ENCODE peak calls at places on chromosomes 16 and 17, in seven cellular contexts. One of them, this sample, is unnamed.

GRCh38 chr16:11224894-11225676 is 30.9 kb downstream of the SOCS1 start:
- DNase-seq in uterus: no peak
- DNase-seq in pancreas: no peak
- DNase-seq in fibroblast of mammary gland: no peak
- DNase-seq in fibroblast of pulmonary artery: no peak
- DNase-seq in AG10803: no peak
- DNase-seq in mammary epithelial cell: peak; percentile 32
- DNase-seq in this sample: peak; percentile 41

GRCh38 chr16:68972008-68972407 is 128.7 kb downstream of the TANGO6 start:
- DNase-seq in uterus: no peak
- DNase-seq in pancreas: no peak
- DNase-seq in fibroblast of mammary gland: no peak
- DNase-seq in fibroblast of pulmonary artery: no peak
- DNase-seq in AG10803: no peak
- DNase-seq in mammary epithelial cell: no peak
- DNase-seq in this sample: no peak

GRCh38 chr17:75034236-75034908 is 12.4 kb downstream of the ATP5PD start:
- DNase-seq in uterus: peak; percentile 93
- DNase-seq in pancreas: peak; percentile 81
- DNase-seq in fibroblast of mammary gland: peak; percentile 88
- DNase-seq in fibroblast of pulmonary artery: peak; percentile 88
- DNase-seq in AG10803: peak; percentile 85
- DNase-seq in mammary epithelial cell: peak; percentile 91
- DNase-seq in this sample: peak; percentile 90

GRCh38 chr16:2364638-2365210 is 24.2 kb upstream of the ABCA3 start:
- DNase-seq in uterus: no peak
- DNase-seq in pancreas: no peak
- DNase-seq in fibroblast of mammary gland: no peak
- DNase-seq in fibroblast of pulmonary artery: peak; percentile 28
- DNase-seq in AG10803: no peak
- DNase-seq in mammary epithelial cell: no peak
- DNase-seq in this sample: peak; percentile 31

GRCh38 chr16:31700200-31700529 is 172.5 kb downstream of the AHSP start:
- DNase-seq in uterus: no peak
- DNase-seq in pancreas: no peak
- DNase-seq in fibroblast of mammary gland: no peak
- DNase-seq in fibroblast of pulmonary artery: no peak
- DNase-seq in AG10803: no peak
- DNase-seq in mammary epithelial cell: no peak
- DNase-seq in this sample: peak; percentile 67

GRCh38 chr17:76561332-76561731 is 21.5 kb downstream of the PRCD start:
- DNase-seq in uterus: no peak
- DNase-seq in pancreas: no peak
- DNase-seq in fibroblast of mammary gland: no peak
- DNase-seq in fibroblast of pulmonary artery: no peak
- DNase-seq in AG10803: no peak
- DNase-seq in mammary epithelial cell: no peak
- DNase-seq in this sample: no peak

GRCh38 chr16:7351572-7351971 is 18.9 kb downstream of the RBFOX1 start:
- DNase-seq in uterus: no peak
- DNase-seq in pancreas: no peak
- DNase-seq in fibroblast of mammary gland: no peak
- DNase-seq in fibroblast of pulmonary artery: no peak
- DNase-seq in AG10803: no peak
- DNase-seq in mammary epithelial cell: no peak
- DNase-seq in this sample: no peak

GRCh38 chr16:50862818-50863672 is 121.2 kb downstream of the CYLD start:
- DNase-seq in uterus: no peak
- DNase-seq in pancreas: no peak
- DNase-seq in fibroblast of mammary gland: no peak
- DNase-seq in fibroblast of pulmonary artery: no peak
- DNase-seq in AG10803: no peak
- DNase-seq in mammary epithelial cell: no peak
- DNase-seq in this sample: no peak

GRCh38 chr17:66076546-66077190 is 115.3 kb downstream of the CEP112 start:
- DNase-seq in uterus: no peak
- DNase-seq in pancreas: no peak
- DNase-seq in fibroblast of mammary gland: no peak
- DNase-seq in fibroblast of pulmonary artery: no peak
- DNase-seq in AG10803: no peak
- DNase-seq in mammary epithelial cell: peak; percentile 48
- DNase-seq in this sample: no peak

GRCh38 chr16:4882633-4883285 is 35.5 kb downstream of the UBN1 start:
- DNase-seq in uterus: no peak
- DNase-seq in pancreas: peak; percentile 37
- DNase-seq in fibroblast of mammary gland: peak; percentile 59
- DNase-seq in fibroblast of pulmonary artery: peak; percentile 59
- DNase-seq in AG10803: peak; percentile 20
- DNase-seq in mammary epithelial cell: peak; percentile 93
- DNase-seq in this sample: peak; percentile 85

GRCh38 chr16:79874391-79874790 is 273.9 kb upstream of the MAF start:
- DNase-seq in uterus: no peak
- DNase-seq in pancreas: no peak
- DNase-seq in fibroblast of mammary gland: no peak
- DNase-seq in fibroblast of pulmonary artery: no peak
- DNase-seq in AG10803: no peak
- DNase-seq in mammary epithelial cell: peak; percentile 52
- DNase-seq in this sample: no peak

GRCh38 chr16:20410153-20410723 is 904 bp downstream of the ACSM5 start:
- DNase-seq in uterus: no peak
- DNase-seq in pancreas: no peak
- DNase-seq in fibroblast of mammary gland: peak; percentile 10
- DNase-seq in fibroblast of pulmonary artery: no peak
- DNase-seq in AG10803: no peak
- DNase-seq in mammary epithelial cell: no peak
- DNase-seq in this sample: no peak

GRCh38 chr16:73710526-73710925 is 586.1 kb upstream of the PSMD7 start:
- DNase-seq in uterus: no peak
- DNase-seq in pancreas: no peak
- DNase-seq in fibroblast of mammary gland: no peak
- DNase-seq in fibroblast of pulmonary artery: no peak
- DNase-seq in AG10803: no peak
- DNase-seq in mammary epithelial cell: no peak
- DNase-seq in this sample: no peak

GRCh38 chr16:35146031-35146710 is 1686.8 kb downstream of the TP53TG3F start:
- DNase-seq in uterus: no peak
- DNase-seq in pancreas: no peak
- DNase-seq in fibroblast of mammary gland: no peak
- DNase-seq in fibroblast of pulmonary artery: no peak
- DNase-seq in AG10803: no peak
- DNase-seq in mammary epithelial cell: no peak
- DNase-seq in this sample: no peak

GRCh38 chr17:43908111-43908721 is 880 bp upstream of the MPP2 start:
- DNase-seq in uterus: peak; percentile 80
- DNase-seq in pancreas: no peak
- DNase-seq in fibroblast of mammary gland: peak; percentile 69
- DNase-seq in fibroblast of pulmonary artery: peak; percentile 70
- DNase-seq in AG10803: peak; percentile 74
- DNase-seq in mammary epithelial cell: no peak
- DNase-seq in this sample: peak; percentile 72
- H3K4me3 ChIP-seq in uterus: peak overlapping the region; percentile 88
- H3K4me3 ChIP-seq in pancreas: no peak overlapping the region
- H3K4me3 ChIP-seq in fibroblast of mammary gland: no peak overlapping the region
- H3K4me3 ChIP-seq in fibroblast of pulmonary artery: peak overlapping the region; percentile 68
- H3K4me3 ChIP-seq in AG10803: peak overlapping the region; percentile 73
- H3K4me3 ChIP-seq in mammary epithelial cell: no peak overlapping the region
- H3K4me3 ChIP-seq in this sample: peak overlapping the region; percentile 71

GRCh38 chr16:54957403-54957802 is 26.7 kb downstream of the IRX5 start:
- DNase-seq in uterus: no peak
- DNase-seq in pancreas: peak; percentile 11
- DNase-seq in fibroblast of mammary gland: peak; percentile 47
- DNase-seq in fibroblast of pulmonary artery: no peak
- DNase-seq in AG10803: no peak
- DNase-seq in mammary epithelial cell: peak; percentile 43
- DNase-seq in this sample: peak; percentile 37
- TF ChIP-seq CTCF in uterus: no peak
- TF ChIP-seq CTCF in pancreas: peak; percentile 17
- TF ChIP-seq CTCF in fibroblast of mammary gland: peak; percentile 53
- TF ChIP-seq CTCF in fibroblast of pulmonary artery: peak; percentile 41
- TF ChIP-seq CTCF in AG10803: peak; percentile 49
- TF ChIP-seq CTCF in mammary epithelial cell: peak; percentile 82
- TF ChIP-seq CTCF in this sample: peak; percentile 56

GRCh38 chr16:70684146-70685060 is 1.4 kb downstream of the MTSS2 start:
- DNase-seq in uterus: no peak
- DNase-seq in pancreas: no peak
- DNase-seq in fibroblast of mammary gland: no peak
- DNase-seq in fibroblast of pulmonary artery: no peak
- DNase-seq in AG10803: no peak
- DNase-seq in mammary epithelial cell: no peak
- DNase-seq in this sample: no peak

GRCh38 chr16:70681382-70682238 is 4.2 kb downstream of the MTSS2 start:
- DNase-seq in uterus: no peak
- DNase-seq in pancreas: no peak
- DNase-seq in fibroblast of mammary gland: no peak
- DNase-seq in fibroblast of pulmonary artery: no peak
- DNase-seq in AG10803: no peak
- DNase-seq in mammary epithelial cell: no peak
- DNase-seq in this sample: no peak

GRCh38 chr16:70682239-70683145 is 3.4 kb downstream of the MTSS2 start:
- DNase-seq in uterus: no peak
- DNase-seq in pancreas: no peak
- DNase-seq in fibroblast of mammary gland: no peak
- DNase-seq in fibroblast of pulmonary artery: no peak
- DNase-seq in AG10803: no peak
- DNase-seq in mammary epithelial cell: no peak
- DNase-seq in this sample: no peak

GRCh38 chr16:70685061-70685937 is 554 bp downstream of the MTSS2 start:
- DNase-seq in uterus: no peak
- DNase-seq in pancreas: no peak
- DNase-seq in fibroblast of mammary gland: no peak
- DNase-seq in fibroblast of pulmonary artery: no peak
- DNase-seq in AG10803: no peak
- DNase-seq in mammary epithelial cell: no peak
- DNase-seq in this sample: no peak

GRCh38 chr16:70683146-70683944 is 2.5 kb downstream of the MTSS2 start:
- DNase-seq in uterus: no peak
- DNase-seq in pancreas: no peak
- DNase-seq in fibroblast of mammary gland: no peak
- DNase-seq in fibroblast of pulmonary artery: no peak
- DNase-seq in AG10803: no peak
- DNase-seq in mammary epithelial cell: no peak
- DNase-seq in this sample: no peak
- H3K4me3 ChIP-seq in uterus: no peak overlapping the region
- H3K4me3 ChIP-seq in pancreas: no peak overlapping the region
- H3K4me3 ChIP-seq in fibroblast of mammary gland: peak overlapping the region; percentile 79
- H3K4me3 ChIP-seq in fibroblast of pulmonary artery: no peak overlapping the region
- H3K4me3 ChIP-seq in AG10803: peak overlapping the region; percentile 91
- H3K4me3 ChIP-seq in mammary epithelial cell: peak overlapping the region; percentile 4
- H3K4me3 ChIP-seq in this sample: peak overlapping the region; percentile 7

GRCh38 chr17:41417576-41418015 is 6.8 kb downstream of the KRT37 start:
- DNase-seq in uterus: no peak
- DNase-seq in pancreas: no peak
- DNase-seq in fibroblast of mammary gland: no peak
- DNase-seq in fibroblast of pulmonary artery: no peak
- DNase-seq in AG10803: no peak
- DNase-seq in mammary epithelial cell: peak; percentile 65
- DNase-seq in this sample: no peak
- TF ChIP-seq CTCF in uterus: no peak
- TF ChIP-seq CTCF in pancreas: no peak
- TF ChIP-seq CTCF in fibroblast of mammary gland: peak; percentile 33
- TF ChIP-seq CTCF in fibroblast of pulmonary artery: peak; percentile 30
- TF ChIP-seq CTCF in AG10803: peak; percentile 20
- TF ChIP-seq CTCF in mammary epithelial cell: peak; percentile 51
- TF ChIP-seq CTCF in this sample: peak; percentile 17

GRCh38 chr16:53073053-53073452 is 18.3 kb downstream of the CHD9 start:
- DNase-seq in uterus: no peak
- DNase-seq in pancreas: no peak
- DNase-seq in fibroblast of mammary gland: no peak
- DNase-seq in fibroblast of pulmonary artery: no peak
- DNase-seq in AG10803: no peak
- DNase-seq in mammary epithelial cell: no peak
- DNase-seq in this sample: no peak

GRCh38 chr16:53067675-53068074 is 12.9 kb downstream of the CHD9 start:
- DNase-seq in uterus: no peak
- DNase-seq in pancreas: no peak
- DNase-seq in fibroblast of mammary gland: no peak
- DNase-seq in fibroblast of pulmonary artery: no peak
- DNase-seq in AG10803: no peak
- DNase-seq in mammary epithelial cell: no peak
- DNase-seq in this sample: no peak

GRCh38 chr16:53069772-53070171 is 15.0 kb downstream of the CHD9 start:
- DNase-seq in uterus: no peak
- DNase-seq in pancreas: no peak
- DNase-seq in fibroblast of mammary gland: no peak
- DNase-seq in fibroblast of pulmonary artery: no peak
- DNase-seq in AG10803: no peak
- DNase-seq in mammary epithelial cell: no peak
- DNase-seq in this sample: no peak

GRCh38 chr16:53068423-53068833 is 13.6 kb downstream of the CHD9 start:
- DNase-seq in uterus: no peak
- DNase-seq in pancreas: no peak
- DNase-seq in fibroblast of mammary gland: no peak
- DNase-seq in fibroblast of pulmonary artery: no peak
- DNase-seq in AG10803: no peak
- DNase-seq in mammary epithelial cell: peak; percentile 32
- DNase-seq in this sample: no peak

GRCh38 chr16:53071748-53072301 is 17.0 kb downstream of the CHD9 start:
- DNase-seq in uterus: peak; percentile 59
- DNase-seq in pancreas: no peak
- DNase-seq in fibroblast of mammary gland: no peak
- DNase-seq in fibroblast of pulmonary artery: peak; percentile 84
- DNase-seq in AG10803: no peak
- DNase-seq in mammary epithelial cell: no peak
- DNase-seq in this sample: peak; percentile 47
- H3K4me3 ChIP-seq in uterus: no peak overlapping the region
- H3K4me3 ChIP-seq in pancreas: no peak overlapping the region
- H3K4me3 ChIP-seq in fibroblast of mammary gland: no peak overlapping the region
- H3K4me3 ChIP-seq in fibroblast of pulmonary artery: peak overlapping the region; percentile 23
- H3K4me3 ChIP-seq in AG10803: no peak overlapping the region
- H3K4me3 ChIP-seq in mammary epithelial cell: no peak overlapping the region
- H3K4me3 ChIP-seq in this sample: no peak overlapping the region